ENCODE peak calls at places on chromosomes 6 and 20, in seven cellular contexts. I, J, X, G, W, C and R are unnamed samples.

GRCh38 chr6:151324079-151324825 is 67.1 kb downstream of the ZBTB2 start:
- DNase-seq in I (peak; percentile 90), J (peak; percentile 38), X (peak; percentile 71), G (peak; percentile 97), W (peak; percentile 91), C (peak; percentile 71), R (peak; percentile 85)

GRCh38 chr6:168180548-168181011 is 101.6 kb upstream of the FRMD1 start:
- DNase-seq in I (no peak), J (no peak), X (no peak), G (no peak), W (no peak), C (no peak), R (no peak)

GRCh38 chr6:71463061-71463460 is 174.4 kb downstream of the OGFRL1 start:
- DNase-seq in I (no peak), J (no peak), X (no peak), G (no peak), W (no peak), C (no peak), R (no peak)

GRCh38 chr6:167807200-167807599 is 19.5 kb upstream of the AFDN start:
- DNase-seq in I (no peak), J (no peak), X (no peak), G (no peak), W (no peak), C (no peak), R (no peak)

GRCh38 chr6:12605888-12606345 is 110.7 kb upstream of the PHACTR1 start:
- DNase-seq in I (no peak), J (no peak), X (no peak), G (peak; percentile 71), W (peak; percentile 84), C (peak; percentile 85), R (peak; percentile 30)

GRCh38 chr20:59598625-59599310 is 5.6 kb upstream of the PHACTR3 start:
- DNase-seq in I (no peak), J (no peak), X (no peak), G (peak; percentile 24), W (peak; percentile 4), C (peak; percentile 65), R (no peak)

GRCh38 chr6:101224751-101225150 is 168.8 kb upstream of the GRIK2 start:
- DNase-seq in I (no peak), J (no peak), X (no peak), G (no peak), W (no peak), C (no peak), R (no peak)

GRCh38 chr6:144264270-144265060 is 20.7 kb upstream of the UTRN start:
- DNase-seq in I (no peak), J (no peak), X (peak; percentile 74), G (peak; percentile 79), W (peak; percentile 94), C (no peak), R (peak; percentile 71)

GRCh38 chr6:47034919-47035318 is 7.2 kb downstream of the ADGRF1 start:
- DNase-seq in I (no peak), J (no peak), X (no peak), G (peak; percentile 80), W (peak; percentile 93), C (no peak), R (peak; percentile 91)

GRCh38 chr6:11279213-11279780 is 46.8 kb upstream of the NEDD9 start:
- DNase-seq in I (peak; percentile 70), J (peak; percentile 24), X (no peak), G (peak; percentile 16), W (no peak), C (no peak), R (no peak)

GRCh38 chr20:17848249-17848648 is 120.3 kb downstream of the SNX5 start:
- DNase-seq in I (no peak), J (no peak), X (no peak), G (no peak), W (no peak), C (no peak), R (no peak)

GRCh38 chr6:112443666-112444065 is 96.5 kb downstream of the RFPL4B start:
- DNase-seq in I (peak; percentile 80), J (no peak), X (no peak), G (peak; percentile 86), W (peak; percentile 84), C (no peak), R (peak; percentile 86)

GRCh38 chr6:53294095-53294494 is 54.7 kb downstream of the ELOVL5 start:
- DNase-seq in I (no peak), J (no peak), X (no peak), G (no peak), W (peak; percentile 25), C (no peak), R (no peak)

GRCh38 chr6:137358273-137358672 is 135.9 kb downstream of the OLIG3 start:
- DNase-seq in I (no peak), J (no peak), X (no peak), G (no peak), W (no peak), C (no peak), R (no peak)

GRCh38 chr20:32580194-32580593 is 4.9 kb downstream of the NOL4L start:
- DNase-seq in I (no peak), J (no peak), X (no peak), G (no peak), W (no peak), C (no peak), R (no peak)

GRCh38 chr20:51419646-51420045 is 122.9 kb downstream of the NFATC2 start:
- DNase-seq in I (no peak), J (no peak), X (no peak), G (no peak), W (no peak), C (no peak), R (no peak)
- TF ChIP-seq CTCF in I (no peak), J (no peak), X (no peak), G (no peak), W (no peak), C (no peak), R (no peak)

DNA sequence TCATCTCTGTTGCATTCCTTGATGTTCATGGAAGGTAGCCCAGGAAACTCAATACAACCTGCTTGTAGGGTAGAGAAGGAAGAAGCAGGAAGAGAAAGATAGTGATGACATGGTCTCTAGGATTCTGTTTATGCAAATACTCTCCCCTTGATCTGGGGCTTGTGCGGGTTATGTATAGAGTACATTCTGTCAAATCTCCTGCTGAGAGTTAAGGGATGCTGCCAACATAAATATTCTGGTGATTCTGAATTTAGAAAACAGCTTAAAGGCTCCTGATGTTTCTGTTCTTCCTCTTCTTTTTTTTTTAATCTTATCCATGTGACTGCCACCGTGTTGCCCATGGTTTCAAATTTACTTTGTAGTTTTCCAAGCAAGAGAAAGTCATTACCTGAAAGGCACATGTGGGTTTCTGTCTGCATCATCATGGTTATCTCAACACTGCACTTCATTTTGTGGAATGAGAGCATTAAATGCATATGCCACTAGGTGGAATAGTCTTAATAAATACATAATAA is 150.6 kb downstream of the RPS12 start:
- DNase-seq in I (no peak), J (no peak), X (no peak), G (no peak), W (no peak), C (no peak), R (no peak)
- TF ChIP-seq CTCF in I (no peak), J (no peak), X (no peak), G (no peak), W (no peak), C (no peak), R (no peak)

DNA sequence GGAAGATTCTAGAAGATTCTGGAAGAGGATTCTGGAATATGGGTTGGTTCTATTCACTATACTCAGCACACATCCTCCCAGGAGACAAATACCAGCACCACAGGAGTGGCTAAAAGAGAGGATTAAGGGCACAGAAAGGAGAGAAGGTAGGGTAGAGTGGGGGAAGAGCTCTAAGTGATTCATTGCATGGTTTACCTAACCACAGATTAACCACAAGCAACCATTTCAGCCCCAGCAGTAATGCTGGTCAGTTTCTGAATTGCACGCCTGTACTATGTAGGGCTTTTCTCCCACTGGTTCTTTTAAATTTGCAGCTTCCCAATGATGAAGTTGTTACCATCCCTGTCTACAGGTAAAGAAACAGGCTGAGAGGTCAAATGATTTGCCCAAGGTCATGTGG is 192.7 kb upstream of the PMEPA1 start:
- DNase-seq in I (no peak), J (no peak), X (peak; percentile 26), G (peak; percentile 28), W (peak; percentile 10), C (peak; percentile 36), R (peak; percentile 15)
- TF ChIP-seq CTCF in I (no peak), J (no peak), X (peak; percentile 10), G (no peak), W (no peak), C (no peak), R (peak; percentile 2)

GRCh38 chr6:75204222-75204958 is 1.5 kb downstream of the COL12A1 start:
- DNase-seq in I (peak; percentile 80), J (no peak), X (peak; percentile 76), G (peak; percentile 96), W (peak; percentile 97), C (peak; percentile 58), R (peak; percentile 88)
- TF ChIP-seq CTCF in I (peak; percentile 65), J (peak; percentile 76), X (peak; percentile 69), G (peak; percentile 77), W (peak; percentile 77), C (peak; percentile 59), R (peak; percentile 77)

GRCh38 chr6:131795366-131795765 is 12.5 kb upstream of the ENPP1 start:
- DNase-seq in I (no peak), J (no peak), X (no peak), G (no peak), W (no peak), C (no peak), R (no peak)

GRCh38 chr6:131789219-131789618 is 18.6 kb upstream of the ENPP1 start:
- DNase-seq in I (no peak), J (no peak), X (no peak), G (peak; percentile 24), W (no peak), C (no peak), R (no peak)

GRCh38 chr6:131787955-131788712 is 19.7 kb upstream of the ENPP1 start:
- DNase-seq in I (peak; percentile 74), J (no peak), X (no peak), G (peak; percentile 55), W (peak; percentile 41), C (no peak), R (peak; percentile 19)

GRCh38 chr6:131787079-131787478 is 20.7 kb upstream of the ENPP1 start:
- DNase-seq in I (no peak), J (no peak), X (no peak), G (peak; percentile 59), W (peak; percentile 52), C (no peak), R (no peak)

GRCh38 chr6:131792091-131792496 is 15.7 kb upstream of the ENPP1 start:
- DNase-seq in I (no peak), J (no peak), X (no peak), G (peak; percentile 85), W (peak; percentile 44), C (no peak), R (no peak)
- TF ChIP-seq CTCF in I (no peak), J (no peak), X (no peak), G (peak; percentile 24), W (no peak), C (no peak), R (no peak)

GRCh38 chr6:84346372-84346771 is 118.9 kb upstream of the CEP162 start:
- DNase-seq in I (no peak), J (no peak), X (no peak), G (peak; percentile 27), W (peak; percentile 8), C (no peak), R (no peak)
- TF ChIP-seq CTCF in I (no peak), J (peak; percentile 16), X (peak; percentile 12), G (peak; percentile 45), W (peak; percentile 20), C (no peak), R (peak; percentile 34)